ENCODE peak calls at places on chromosomes 7 and 10, in nine cellular contexts. M is fibroblast of the aortic adventitia, L is fibroblast of the conjunctiva, K is NCI-H2081, F is GM23338, I is psoas muscle, V is prostate gland, U is NCI-H2171 treated with DMSO at 0.1 percent for 48 hours, R is NCI-H1417 treated with DMSO at 0.1 percent for 48 hours. Q is an unnamed sample.

GRCh38 chr10:69474688-69475432 is 23.6 kb downstream of the TSPAN15 start:
- DNase-seq in M (peak; percentile 79), L (peak; percentile 14), K (no peak), F (no peak), I (no peak), V (no peak), U (no peak), R (no peak), Q (no peak)

GRCh38 chr10:119030421-119031250 is 1.1 kb downstream of the NANOS1 start:
- DNase-seq in M (peak; percentile 40), L (no peak), K (peak; percentile 60), F (peak; percentile 79), I (peak; percentile 59), V (peak; percentile 27), U (peak; percentile 62), R (no peak), Q (peak; percentile 43)

GRCh38 chr7:42550706-42551470 is 313.9 kb upstream of the GLI3 start:
- DNase-seq in M (peak; percentile 12), L (peak; percentile 20), K (no peak), F (no peak), I (no peak), V (no peak), U (no peak), R (no peak), Q (no peak)

GRCh38 chr10:306654-307185 is 171.5 kb downstream of the ZMYND11 start:
- DNase-seq in M (no peak), L (no peak), K (no peak), F (peak; percentile 77), I (no peak), V (no peak), U (no peak), R (no peak), Q (no peak)

GRCh38 chr10:86964061-86964846 is 4.0 kb upstream of the ADIRF start:
- DNase-seq in M (no peak), L (no peak), K (no peak), F (no peak), I (no peak), V (no peak), U (peak; percentile 47), R (no peak), Q (no peak)

GRCh38 chr10:10138685-10139084 is 879.0 kb upstream of the CELF2 start:
- DNase-seq in M (peak; percentile 4), L (no peak), K (no peak), F (no peak), I (no peak), V (no peak), U (no peak), R (no peak), Q (no peak)

GRCh38 chr10:128860574-128860973 is 606.5 kb upstream of the MGMT start:
- DNase-seq in M (no peak), L (no peak), K (no peak), F (no peak), I (no peak), V (no peak), U (no peak), R (no peak), Q (no peak)

GRCh38 chr7:3218561-3219225 is 82.4 kb upstream of the SDK1 start:
- DNase-seq in M (peak; percentile 42), L (no peak), K (no peak), F (no peak), I (no peak), V (no peak), U (peak; percentile 21), R (no peak), Q (peak; percentile 78)

GRCh38 chr7:24038993-24039392 is 245.0 kb upstream of the NPY start:
- DNase-seq in M (no peak), L (no peak), K (no peak), F (no peak), I (no peak), V (no peak), U (peak; percentile 88), R (no peak), Q (peak; percentile 83)

GRCh38 chr10:78394050-78394449 is 360.4 kb downstream of the RPS24 start:
- DNase-seq in M (no peak), L (no peak), K (no peak), F (no peak), I (no peak), V (no peak), U (no peak), R (no peak), Q (no peak)

GRCh38 chr7:127993317-127993716 is 37.9 kb downstream of the LRRC4 start:
- DNase-seq in M (no peak), L (no peak), K (no peak), F (no peak), I (no peak), V (no peak), U (no peak), R (no peak), Q (no peak)

GRCh38 chr10:100353770-100354485 is 6.9 kb downstream of the SCD start:
- DNase-seq in M (no peak), L (no peak), K (no peak), F (no peak), I (no peak), V (no peak), U (no peak), R (no peak), Q (no peak)

GRCh38 chr7:30975257-30975899 is 11.6 kb downstream of the GHRHR start:
- DNase-seq in M (no peak), L (no peak), K (no peak), F (no peak), I (no peak), V (no peak), U (no peak), R (no peak), Q (no peak)

GRCh38 chr10:48452879-48453412 is 146.5 kb downstream of the MAPK8 start:
- DNase-seq in M (no peak), L (no peak), K (no peak), F (no peak), I (no peak), V (no peak), U (no peak), R (no peak), Q (no peak)

GRCh38 chr7:139355320-139355719 is 4.4 kb upstream of the LUC7L2 start:
- DNase-seq in M (peak; percentile 25), L (no peak), K (no peak), F (no peak), I (no peak), V (no peak), U (no peak), R (no peak), Q (no peak)

GRCh38 chr10:104332243-104333036 is 5.8 kb downstream of the ITPRIP start:
- DNase-seq in M (no peak), L (no peak), K (no peak), F (no peak), I (no peak), V (no peak), U (no peak), R (no peak), Q (no peak)

GRCh38 chr10:86668297-86669165 is at the start of gene LDB3:
- DNase-seq in M (no peak), L (no peak), K (peak; percentile 4), F (no peak), I (peak; percentile 78), V (no peak), U (peak; percentile 63), R (no peak), Q (peak; percentile 1)

GRCh38 chr7:104296266-104296665 is 32.1 kb upstream of the LHFPL3 start:
- DNase-seq in M (no peak), L (no peak), K (no peak), F (no peak), I (no peak), V (no peak), U (no peak), R (no peak), Q (no peak)

GRCh38 chr10:3908183-3908582 is 123.2 kb upstream of the KLF6 start:
- DNase-seq in M (peak; percentile 35), L (no peak), K (no peak), F (no peak), I (no peak), V (no peak), U (no peak), R (no peak), Q (no peak)

GRCh38 chr7:29957921-29958320 is 31.7 kb downstream of the SCRN1 start:
- DNase-seq in M (no peak), L (no peak), K (peak; percentile 31), F (no peak), I (no peak), V (no peak), U (peak; percentile 93), R (no peak), Q (peak; percentile 30)

GRCh38 chr10:16856092-16856491 is 38.9 kb upstream of the RSU1 start:
- DNase-seq in M (no peak), L (no peak), K (no peak), F (no peak), I (no peak), V (no peak), U (no peak), R (no peak), Q (no peak)

GRCh38 chr7:25732771-25733217 is 419.2 kb upstream of the NFE2L3 start:
- DNase-seq in M (no peak), L (no peak), K (no peak), F (peak; percentile 89), I (no peak), V (no peak), U (no peak), R (no peak), Q (no peak)

GRCh38 chr7:148584154-148584827 is 6.3 kb upstream of the C7orf33 start:
- DNase-seq in M (no peak), L (no peak), K (no peak), F (no peak), I (no peak), V (no peak), U (no peak), R (no peak), Q (no peak)

GRCh38 chr7:4085937-4086691 is 596.0 kb upstream of the FOXK1 start:
- DNase-seq in M (no peak), L (no peak), K (no peak), F (no peak), I (no peak), V (no peak), U (no peak), R (no peak), Q (no peak)

GRCh38 chr10:123772645-123773508 is 106.7 kb downstream of the GPR26 start:
- DNase-seq in M (no peak), L (no peak), K (no peak), F (no peak), I (no peak), V (no peak), U (no peak), R (no peak), Q (no peak)

GRCh38 chr10:33248638-33249037 is 85.8 kb downstream of the NRP1 start:
- DNase-seq in M (peak; percentile 75), L (no peak), K (no peak), F (no peak), I (no peak), V (no peak), U (no peak), R (no peak), Q (no peak)

GRCh38 chr7:113404245-113404644 is 285.9 kb upstream of the SMIM30 start:
- DNase-seq in M (no peak), L (no peak), K (peak; percentile 27), F (peak; percentile 76), I (no peak), V (no peak), U (peak; percentile 12), R (no peak), Q (no peak)

GRCh38 chr7:10803720-10804119 is 170.0 kb upstream of the PHF14 start:
- DNase-seq in M (no peak), L (no peak), K (no peak), F (no peak), I (no peak), V (no peak), U (no peak), R (no peak), Q (no peak)

GRCh38 chr10:110192552-110192951 is 14.9 kb upstream of the MXI1 start:
- DNase-seq in M (no peak), L (no peak), K (no peak), F (peak; percentile 82), I (no peak), V (no peak), U (no peak), R (no peak), Q (no peak)

GRCh38 chr7:42237162-42237821 is at the start of gene GLI3:
- DNase-seq in M (peak; percentile 93), L (peak; percentile 88), K (no peak), F (peak; percentile 93), I (peak; percentile 88), V (peak; percentile 84), U (peak; percentile 46), R (no peak), Q (peak; percentile 37)

GRCh38 chr10:71354771-71355170 is 35.7 kb downstream of the SLC29A3 start:
- DNase-seq in M (no peak), L (no peak), K (no peak), F (no peak), I (no peak), V (no peak), U (no peak), R (no peak), Q (no peak)